ENCODE peak calls at places on chromosomes 11 and 22, in six cellular contexts. D is NCI-H2081; B is activated naive CD4-positive, alpha-beta T cell; H is GM23338; N is prostate gland; I is activated CD8-positive, alpha-beta memory T cell treated with anti-CD3 and anti-CD28 coated beads, Interleukin-2, amount 50 U/mL, for 4 hours. W is an unnamed sample.

GRCh38 chr11:77497368-77497767 is 23.5 kb upstream of the PAK1 start:
- DNase-seq in D (no peak), B (no peak), H (no peak), N (no peak), I (no peak), W (peak; percentile 13)

GRCh38 chr22:37161442-37161841 is 11.7 kb upstream of the IL2RB start:
- DNase-seq in D (no peak), B (no peak), H (peak; percentile 38), N (no peak), I (no peak), W (no peak)

GRCh38 chr22:32623943-32624342 is 149.3 kb downstream of the FBXO7 start:
- DNase-seq in D (no peak), B (no peak), H (no peak), N (peak; percentile 72), I (no peak), W (peak; percentile 98)

GRCh38 chr22:49858827-49859226 is 5.2 kb downstream of the ZBED4 start:
- DNase-seq in D (no peak), B (no peak), H (no peak), N (no peak), I (no peak), W (no peak)

GRCh38 chr11:38345286-38345685 is 1747.2 kb upstream of the RAG2 start:
- DNase-seq in D (no peak), B (no peak), H (no peak), N (no peak), I (no peak), W (no peak)

GRCh38 chr11:76577921-76578654 is 92.5 kb downstream of the LRRC32 start:
- DNase-seq in D (no peak), B (no peak), H (no peak), N (no peak), I (no peak), W (no peak)

GRCh38 chr11:101706541-101706940 is 122.7 kb upstream of the TRPC6 start:
- DNase-seq in D (no peak), B (no peak), H (no peak), N (no peak), I (no peak), W (peak; percentile 83)

GRCh38 chr11:3879216-3879966 is 23.9 kb downstream of the STIM1 start:
- DNase-seq in D (no peak), B (no peak), H (no peak), N (no peak), I (no peak), W (no peak)

GRCh38 chr11:15153231-15153630 is 38.5 kb downstream of the INSC start:
- DNase-seq in D (no peak), B (no peak), H (no peak), N (no peak), I (no peak), W (no peak)

GRCh38 chr11:44859528-44859925 is 91.2 kb downstream of the TP53I11 start:
- DNase-seq in D (no peak), B (no peak), H (no peak), N (no peak), I (no peak), W (no peak)

GRCh38 chr11:32231909-32232493 is 141.1 kb downstream of the RCN1 start:
- DNase-seq in D (peak; percentile 35), B (no peak), H (peak; percentile 76), N (no peak), I (no peak), W (peak; percentile 14)